ENCODE peak calls at places on chromosomes 16 and 17, in four cellular contexts. W is amniotic stem cell, Z is caudate nucleus, J is A172. P is an unnamed sample.
A peak's percentile ranks its signal among the peaks of the same experiment; 100 is the strongest.

GRCh38 chr17:2547176-2547575 is 35.5 kb upstream of the METTL16 start:
- DNase-seq in W (no peak), Z (no peak), J (peak; percentile 34), P (peak; percentile 45)

GRCh38 chr16:56258508-56259424 is 67.5 kb downstream of the GNAO1 start:
- DNase-seq in J (no peak), Z (no peak), W (no peak), P (no peak)

GRCh38 chr17:32805029-32805976 is 71.6 kb downstream of the MYO1D start:
- DNase-seq in W (no peak), Z (no peak), J (no peak), P (no peak)

GRCh38 chr17:73575470-73576235 is 68.6 kb downstream of the SDK2 start:
- DNase-seq in W (no peak), J (no peak), Z (no peak), P (no peak)

GRCh38 chr16:57619606-57620315 is 8.7 kb upstream of the ADGRG1 start:
- DNase-seq in W (no peak), J (no peak), Z (no peak), P (no peak)

GRCh38 chr17:50501054-50501453 is 7.2 kb upstream of the MYCBPAP start:
- DNase-seq in J (no peak), W (no peak), Z (no peak), P (no peak)

GRCh38 chr16:21701271-21701670 is 37.5 kb downstream of the OTOA start:
- DNase-seq in Z (no peak), J (no peak), W (no peak), P (peak; percentile 31)

GRCh38 chr17:8611135-8611534 is 19.4 kb downstream of the MYH10 start:
- DNase-seq in Z (no peak), W (no peak), J (no peak), P (no peak)

GRCh38 chr16:10262377-10263132 is 80.3 kb upstream of the GRIN2A start:
- DNase-seq in W (no peak), Z (no peak), J (no peak), P (no peak)

GRCh38 chr17:81028506-81028858 is 6.5 kb upstream of the BAIAP2 start:
- DNase-seq in J (no peak), Z (no peak), W (no peak), P (no peak)

GRCh38 chr17:58991718-58992331 is 114.9 kb downstream of the TRIM37 start:
- DNase-seq in J (peak; percentile 85), Z (no peak), W (peak; percentile 47), P (no peak)

GRCh38 chr17:1713878-1714487 is 3.8 kb upstream of the TLCD2 start:
- DNase-seq in Z (no peak), W (no peak), J (peak; percentile 65), P (peak; percentile 43)

GRCh38 chr16:50826797-50827316 is 85.0 kb downstream of the CYLD start:
- DNase-seq in J (no peak), W (no peak), Z (no peak), P (no peak)

GRCh38 chr17:4786111-4786491 is at the start of gene VMO1:
- DNase-seq in W (no peak), J (no peak), Z (no peak), P (no peak)

GRCh38 chr17:14038206-14038605 is 31.1 kb upstream of the COX10 start:
- DNase-seq in J (peak; percentile 26), W (peak; percentile 5), Z (no peak), P (peak; percentile 55)

GRCh38 chr17:12438212-12438611 is 227.5 kb upstream of the MYOCD start:
- DNase-seq in J (no peak), W (no peak), Z (no peak), P (no peak)

GRCh38 chr16:81956213-81956948 is 54.9 kb downstream of the SDR42E1 start:
- DNase-seq in J (no peak), W (no peak), Z (no peak), P (peak; percentile 46)

GRCh38 chr16:55370762-55371482 is 46.9 kb downstream of the IRX6 start:
- DNase-seq in J (peak; percentile 52), W (peak; percentile 16), Z (peak; percentile 46), P (no peak)

GRCh38 chr17:55609737-55610201 is 98.5 kb upstream of the SMIM36 start:
- DNase-seq in W (no peak), Z (no peak), J (peak; percentile 10), P (no peak)

GRCh38 chr17:50902768-50903353 is 36.7 kb upstream of the TOB1 start:
- DNase-seq in Z (no peak), J (no peak), W (no peak), P (no peak)

GRCh38 chr17:51629232-51629631 is 368.9 kb downstream of the UTP18 start:
- DNase-seq in J (no peak), Z (no peak), W (no peak), P (no peak)

GRCh38 chr17:27870345-27870744 is 22.8 kb downstream of the LYRM9 start:
- DNase-seq in Z (no peak), W (no peak), J (no peak), P (no peak)

GRCh38 chr17:8015957-8016631 is 13.7 kb downstream of the GUCY2D start:
- DNase-seq in J (no peak), W (no peak), Z (no peak), P (no peak)

GRCh38 chr16:75322706-75323105 is 71.3 kb upstream of the BCAR1 start:
- DNase-seq in J (peak; percentile 54), Z (no peak), W (no peak), P (peak; percentile 13)

GRCh38 chr16:22266546-22266945 is 30.7 kb upstream of the POLR3E start:
- DNase-seq in J (no peak), Z (no peak), W (no peak), P (no peak)

GRCh38 chr17:72788950-72789585 is 303.4 kb downstream of the SLC39A11 start:
- DNase-seq in Z (no peak), J (peak; percentile 46), W (no peak), P (peak; percentile 47)

GRCh38 chr16:590165-590874 is 454 bp downstream of the RAB40C start:
- DNase-seq in J (no peak), Z (no peak), W (peak; percentile 31), P (no peak)

GRCh38 chr17:14417336-14417735 is 116.5 kb downstream of the HS3ST3B1 start:
- DNase-seq in W (no peak), J (no peak), Z (no peak), P (no peak)

GRCh38 chr16:51383909-51384308 is 232.8 kb upstream of the SALL1 start:
- DNase-seq in Z (no peak), W (no peak), J (no peak), P (no peak)

GRCh38 chr17:40339068-40339699 is 25.4 kb downstream of the GJD3 start:
- DNase-seq in Z (no peak), J (no peak), W (no peak), P (no peak)

P was measured in NCI-H226.